ENCODE peak calls at places on chromosomes 11 and 22, in four cellular contexts. One of them, this sample, is unnamed. For H3K4me1, the result is how much of the 10 kb centered on the place peaks cover.

GRCh38 chr11:23554002-23554401 is 693.7 kb upstream of the CCDC179 start:
- DNase-seq in IMR-90: no peak
- DNase-seq in H1: no peak
- DNase-seq in H9: no peak
- DNase-seq in this sample: no peak

GRCh38 chr22:17476838-17477237 is 86.5 kb upstream of the SLC25A18 start:
- DNase-seq in H9: no peak
- DNase-seq in H1: no peak
- DNase-seq in IMR-90: no peak
- DNase-seq in this sample: peak

GRCh38 chr11:76369406-76369805 is 11.5 kb downstream of the THAP12 start:
- DNase-seq in H1: no peak
- DNase-seq in H9: no peak
- DNase-seq in IMR-90: no peak
- DNase-seq in this sample: no peak

GRCh38 chr22:43818981-43819690 is 7.0 kb upstream of the EFCAB6 start:
- DNase-seq in H9: no peak
- DNase-seq in IMR-90: no peak
- DNase-seq in H1: no peak
- DNase-seq in this sample: no peak

GRCh38 chr11:830295-831131 is 2.2 kb upstream of the CD151 start:
- DNase-seq in H1: no peak
- DNase-seq in H9: peak
- DNase-seq in IMR-90: no peak
- DNase-seq in this sample: peak

GRCh38 chr11:103035656-103036434 is 56.1 kb downstream of the DCUN1D5 start:
- DNase-seq in H9: no peak
- DNase-seq in H1: no peak
- DNase-seq in IMR-90: peak
- DNase-seq in this sample: peak

GRCh38 chr11:17528181-17528691 is 16.0 kb downstream of the USH1C start:
- DNase-seq in IMR-90: peak
- DNase-seq in H9: peak
- DNase-seq in H1: no peak
- DNase-seq in this sample: peak

GRCh38 chr22:25177226-25177625 is 22.4 kb upstream of the CRYBB3 start:
- DNase-seq in IMR-90: no peak
- DNase-seq in H1: no peak
- DNase-seq in H9: no peak
- DNase-seq in this sample: no peak

GRCh38 chr22:24145446-24146189 is 35.7 kb upstream of the SUSD2 start:
- DNase-seq in H9: no peak
- DNase-seq in IMR-90: no peak
- DNase-seq in H1: no peak
- DNase-seq in this sample: peak

GRCh38 chr11:111603633-111604130 is 1.4 kb downstream of the SIK2 start:
- DNase-seq in H1: no peak
- DNase-seq in IMR-90: no peak
- DNase-seq in H9: no peak
- DNase-seq in this sample: no peak

GRCh38 chr11:112881461-112881860 is 79.8 kb upstream of the NCAM1 start:
- DNase-seq in H9: peak
- DNase-seq in H1: peak
- DNase-seq in IMR-90: no peak
- DNase-seq in this sample: peak

GRCh38 chr11:77081381-77081851 is 14.6 kb downstream of the CAPN5 start:
- DNase-seq in IMR-90: no peak
- DNase-seq in H1: no peak
- DNase-seq in H9: no peak
- DNase-seq in this sample: no peak

GRCh38 chr11:134170909-134171281 is 52.9 kb downstream of the NCAPD3 start:
- DNase-seq in IMR-90: peak
- DNase-seq in H1: no peak
- DNase-seq in H9: no peak
- DNase-seq in this sample: peak

GRCh38 chr11:68206211-68206610 is 6.9 kb downstream of the KMT5B start:
- DNase-seq in H9: peak
- DNase-seq in H1: no peak
- DNase-seq in IMR-90: peak
- DNase-seq in this sample: peak

GRCh38 chr11:126115253-126115540 is 52.5 kb upstream of the CDON start:
- DNase-seq in H1: no peak
- DNase-seq in H9: no peak
- DNase-seq in IMR-90: no peak
- DNase-seq in this sample: no peak

GRCh38 chr11:75275581-75275980 is 35.0 kb downstream of the TPBGL start:
- DNase-seq in IMR-90: peak
- DNase-seq in H9: peak
- DNase-seq in H1: no peak
- DNase-seq in this sample: peak

GRCh38 chr11:117039897-117040296 is 58.3 kb downstream of the SIK3 start:
- DNase-seq in IMR-90: peak
- DNase-seq in H1: no peak
- DNase-seq in H9: no peak
- DNase-seq in this sample: no peak
- H3K4me1 ChIP-seq in IMR-90: under half
- H3K4me1 ChIP-seq in H1: under half
- H3K4me1 ChIP-seq in H9: under half
- H3K4me1 ChIP-seq in this sample: under half

DNA sequence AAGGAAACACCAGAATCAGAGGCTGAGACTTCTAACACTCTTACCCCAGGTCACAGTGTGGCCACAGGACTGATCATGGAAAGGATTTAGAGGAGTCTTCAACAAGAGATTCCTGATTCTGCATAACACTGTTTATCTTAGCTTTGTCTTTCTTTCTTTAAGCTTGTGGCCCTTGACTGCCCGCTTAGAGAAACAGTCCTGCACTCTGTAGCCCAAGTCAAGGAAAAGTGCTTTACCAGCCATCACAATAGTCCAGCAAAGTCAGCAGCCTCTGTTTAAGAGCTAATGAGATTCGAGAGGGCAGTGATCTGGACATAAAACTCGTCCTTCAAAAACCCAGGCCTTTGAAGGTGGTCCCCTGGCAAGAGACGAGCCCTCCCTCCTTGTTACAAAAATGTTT is 30.0 kb downstream of the PRDM10 start:
- DNase-seq in H9: no peak
- DNase-seq in H1: no peak
- DNase-seq in IMR-90: no peak
- DNase-seq in this sample: no peak
- H4K5ac ChIP-seq in H9: no peak
- H4K5ac ChIP-seq in H1: no peak
- H4K5ac ChIP-seq in IMR-90: no peak
- H4K5ac ChIP-seq in this sample: no peak

GRCh38 chr22:32811788-32812187 is 10.3 kb downstream of the TIMP3 start:
- DNase-seq in H9: no peak
- DNase-seq in H1: no peak
- DNase-seq in IMR-90: no peak
- DNase-seq in this sample: no peak

GRCh38 chr22:32815059-32815458 is 13.6 kb downstream of the TIMP3 start:
- DNase-seq in H9: no peak
- DNase-seq in IMR-90: no peak
- DNase-seq in H1: no peak
- DNase-seq in this sample: no peak

GRCh38 chr22:32815943-32816342 is 14.4 kb downstream of the TIMP3 start:
- DNase-seq in H9: no peak
- DNase-seq in H1: no peak
- DNase-seq in IMR-90: no peak
- DNase-seq in this sample: no peak

GRCh38 chr22:32817137-32817536 is 15.6 kb downstream of the TIMP3 start:
- DNase-seq in IMR-90: no peak
- DNase-seq in H9: no peak
- DNase-seq in H1: no peak
- DNase-seq in this sample: no peak

DNA sequence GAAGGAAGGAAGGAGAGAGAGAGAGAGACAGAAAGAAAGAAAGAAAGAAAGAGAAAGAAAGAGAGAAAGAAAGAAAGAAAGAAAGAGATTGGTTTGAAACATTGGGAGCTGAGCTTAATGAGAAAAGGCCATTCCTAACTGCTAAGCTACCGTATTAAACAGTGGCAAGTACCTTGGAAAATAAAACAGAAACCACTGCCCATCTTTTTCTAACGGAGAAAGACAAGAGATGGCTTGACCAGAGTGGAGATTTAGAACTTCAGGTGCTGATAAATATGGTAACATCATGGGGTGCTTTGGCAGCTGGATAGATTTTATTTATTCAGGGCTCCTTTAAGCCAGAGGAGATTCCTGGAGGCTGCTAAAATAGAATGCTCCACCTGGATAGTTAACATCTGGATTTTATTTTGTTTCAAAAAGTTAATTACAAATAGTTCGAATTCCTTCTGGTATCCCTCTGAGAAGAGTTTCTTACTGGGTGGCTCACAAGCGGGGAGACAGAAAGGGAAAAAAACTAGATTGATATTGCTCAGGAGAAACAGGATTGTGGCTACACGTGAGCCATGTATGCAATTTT is 12.9 kb downstream of the TIMP3 start:
- DNase-seq in H9: no peak
- DNase-seq in IMR-90: no peak
- DNase-seq in H1: no peak
- DNase-seq in this sample: no peak
- H2BK5ac ChIP-seq in H9: no peak
- H2BK5ac ChIP-seq in IMR-90: no peak
- H2BK5ac ChIP-seq in H1: no peak
- H2BK5ac ChIP-seq in this sample: no peak

DNA sequence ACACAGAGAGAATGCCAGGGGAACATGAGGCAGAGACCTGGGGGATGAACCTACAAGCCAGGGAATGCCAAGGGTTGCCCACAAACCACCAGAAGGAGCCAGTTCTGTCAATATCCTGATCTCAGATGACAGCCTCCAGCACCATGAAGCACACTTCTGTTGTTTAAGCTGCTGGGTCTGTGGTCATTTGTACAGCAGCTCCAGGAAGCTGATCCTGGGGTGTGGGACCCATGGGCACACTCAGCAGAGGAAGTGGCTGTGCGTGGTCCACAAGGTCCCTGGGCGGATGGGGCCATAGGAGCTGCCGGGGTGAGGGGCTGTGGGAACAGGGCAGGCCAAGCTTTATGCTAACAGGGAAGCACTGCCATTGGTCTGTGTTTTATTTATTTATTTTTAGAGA is 12.1 kb downstream of the PPM1F start:
- DNase-seq in H1: no peak
- DNase-seq in IMR-90: no peak
- DNase-seq in H9: no peak
- DNase-seq in this sample: no peak
- H3K4me1 ChIP-seq in H1: under half
- H3K4me1 ChIP-seq in IMR-90: under half
- H3K4me1 ChIP-seq in H9: under half
- H3K4me1 ChIP-seq in this sample: under half

GRCh38 chr22:45053571-45053970 is 43.8 kb upstream of the PHF21B start:
- DNase-seq in H9: no peak
- DNase-seq in IMR-90: no peak
- DNase-seq in H1: no peak
- DNase-seq in this sample: peak
- H4K5ac ChIP-seq in H9: no peak
- H4K5ac ChIP-seq in IMR-90: no peak
- H4K5ac ChIP-seq in H1: no peak
- H4K5ac ChIP-seq in this sample: peak

GRCh38 chr11:19276859-19277808 is 36.4 kb upstream of the E2F8 start:
- DNase-seq in H9: no peak
- DNase-seq in H1: no peak
- DNase-seq in IMR-90: no peak
- DNase-seq in this sample: peak
- H2BK5ac ChIP-seq in H9: no peak
- H2BK5ac ChIP-seq in H1: no peak
- H2BK5ac ChIP-seq in IMR-90: no peak
- H2BK5ac ChIP-seq in this sample: no peak

DNA sequence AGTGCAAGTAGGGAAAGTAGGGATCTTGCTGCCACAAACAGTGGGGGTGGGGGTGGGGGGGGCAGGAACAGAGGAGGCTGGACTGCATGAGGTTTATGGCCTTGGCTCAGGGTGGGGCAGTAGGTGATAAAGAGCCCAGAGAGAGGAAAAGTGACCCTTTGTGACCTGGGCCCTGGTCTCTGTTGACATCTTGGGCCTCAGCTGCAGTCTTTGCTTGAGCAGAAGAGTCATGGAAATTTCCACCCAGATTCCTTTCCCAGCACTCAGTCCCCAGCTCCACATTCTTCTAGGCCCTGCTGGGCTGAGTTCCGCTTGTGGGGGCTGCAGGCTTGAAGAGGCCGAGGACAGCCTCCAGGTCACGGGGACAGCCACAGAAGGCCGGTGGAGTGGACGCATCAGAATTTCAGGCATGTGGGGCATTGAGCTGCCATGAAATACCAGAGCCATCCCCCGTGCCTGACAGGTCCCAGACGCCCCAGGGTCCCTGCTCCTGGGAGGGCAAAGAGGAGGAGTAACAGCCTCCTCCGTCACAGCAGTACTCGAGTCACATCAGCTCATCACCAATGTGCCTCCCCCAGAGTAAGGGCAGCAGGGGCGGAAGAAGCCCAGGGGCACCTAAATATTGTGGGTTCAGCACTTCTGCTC is 9.7 kb upstream of the MALAT1 start:
- DNase-seq in H1: no peak
- DNase-seq in IMR-90: peak
- DNase-seq in H9: peak
- DNase-seq in this sample: peak
- H3K4me1 ChIP-seq in H1: half or more
- H3K4me1 ChIP-seq in IMR-90: half or more
- H3K4me1 ChIP-seq in H9: under half
- H3K4me1 ChIP-seq in this sample: under half

DNA sequence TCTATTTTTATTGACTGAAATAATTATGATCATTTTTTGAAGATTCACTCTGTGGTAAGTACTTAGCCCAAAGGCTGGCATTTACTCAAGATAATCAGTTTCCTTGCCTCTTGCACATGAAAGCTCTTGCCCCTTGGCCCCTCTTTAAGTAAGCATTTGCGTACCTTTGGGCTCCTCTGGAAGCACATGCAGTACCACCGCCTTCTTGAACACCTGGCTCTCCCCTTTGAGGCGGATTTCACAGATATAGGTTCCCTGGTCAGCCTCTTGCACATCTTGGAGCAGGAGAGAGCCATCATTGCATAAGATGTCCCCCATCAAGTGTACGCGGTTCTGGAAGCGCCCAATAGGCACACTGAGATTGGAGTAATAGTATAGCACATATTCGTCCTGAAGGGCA is 14.5 kb downstream of the JAML start:
- DNase-seq in IMR-90: no peak
- DNase-seq in H1: no peak
- DNase-seq in H9: no peak
- DNase-seq in this sample: no peak
- H4K5ac ChIP-seq in IMR-90: no peak
- H4K5ac ChIP-seq in H1: peak
- H4K5ac ChIP-seq in H9: no peak
- H4K5ac ChIP-seq in this sample: no peak